ENCODE peak calls at places on chromosomes 6 and 20, in ten cellular contexts. X is neural crest cell; H is tibial nerve; I is esophagus squamous epithelium; F is CD4-positive, CD25-positive, alpha-beta regulatory T cell; M is RPMI7951; L is astrocyte; N is tibial artery; C is sigmoid colon; Y is naive thymus-derived CD8-positive, alpha-beta T cell. T is an unnamed sample.

GRCh38 chr6:7173843-7174503 is 66.2 kb downstream of the RREB1 start:
- DNase-seq in L (no peak), Y (no peak), H (no peak), N (no peak), F (no peak), C (no peak), M (peak; percentile 49), X (no peak), I (no peak), T (no peak)

GRCh38 chr20:6017880-6018279 is 36.0 kb downstream of the LRRN4 start:
- DNase-seq in H (no peak), I (no peak), M (no peak), F (no peak), N (no peak), L (no peak), X (no peak), C (no peak), Y (no peak), T (no peak)

GRCh38 chr20:37336369-37337207 is 9.4 kb upstream of the SRC start:
- DNase-seq in I (no peak), L (no peak), C (peak; percentile 78), F (peak; percentile 26), H (no peak), M (peak; percentile 64), N (no peak), X (no peak), Y (no peak), T (peak; percentile 64)

GRCh38 chr20:17473662-17474061 is 57.5 kb downstream of the BFSP1 start:
- DNase-seq in L (no peak), N (no peak), X (no peak), M (no peak), H (no peak), C (no peak), I (no peak), Y (no peak), F (no peak), T (no peak)

GRCh38 chr6:154891901-154892300 is 103.2 kb upstream of the TIAM2 start:
- DNase-seq in N (no peak), C (no peak), Y (no peak), F (no peak), H (no peak), M (no peak), I (no peak), L (no peak), X (no peak), T (no peak)

GRCh38 chr6:159168536-159169192 is 536 bp upstream of the FNDC1 start:
- DNase-seq in F (peak; percentile 23), X (peak; percentile 61), Y (no peak), N (peak; percentile 26), I (no peak), H (no peak), L (peak; percentile 36), M (peak; percentile 21), C (peak; percentile 85), T (no peak)

GRCh38 chr6:106997392-106998257 is 23.1 kb upstream of the CD24 start:
- DNase-seq in H (no peak), Y (peak; percentile 31), X (peak; percentile 73), M (peak; percentile 51), F (peak; percentile 74), I (no peak), L (peak; percentile 16), N (no peak), C (no peak), T (peak; percentile 21)

GRCh38 chr6:107560657-107561056 is 70.7 kb downstream of the SOBP start:
- DNase-seq in M (no peak), H (no peak), L (no peak), N (no peak), C (peak; percentile 68), I (no peak), F (no peak), X (no peak), Y (no peak), T (no peak)

GRCh38 chr6:51996296-51996947 is 91.0 kb downstream of the PKHD1 start:
- DNase-seq in F (no peak), H (no peak), N (no peak), I (no peak), M (no peak), L (no peak), Y (no peak), X (no peak), C (no peak), T (no peak)

GRCh38 chr20:62145688-62146018 is 2.1 kb downstream of the SS18L1 start:
- DNase-seq in M (no peak), H (no peak), N (no peak), I (no peak), L (no peak), Y (no peak), X (no peak), C (no peak), F (no peak), T (no peak)

GRCh38 chr20:1942486-1943266 is 47.5 kb downstream of the SIRPA start:
- DNase-seq in X (no peak), Y (no peak), I (no peak), H (no peak), N (no peak), C (peak; percentile 26), L (no peak), F (no peak), M (no peak), T (no peak)

GRCh38 chr6:109483744-109484075 is 691 bp upstream of the ZBTB24 start:
- DNase-seq in X (no peak), M (no peak), C (no peak), N (no peak), L (peak; percentile 15), Y (no peak), I (no peak), F (no peak), H (no peak), T (no peak)

GRCh38 chr6:96089173-96089572 is 73.4 kb downstream of the FUT9 start:
- DNase-seq in X (peak; percentile 3), F (no peak), I (no peak), Y (no peak), M (no peak), L (no peak), C (no peak), H (no peak), N (no peak), T (no peak)

GRCh38 chr6:28408076-28408802 is 8.7 kb upstream of the ZSCAN12 start:
- DNase-seq in I (no peak), C (no peak), F (peak; percentile 60), X (no peak), N (no peak), L (no peak), M (no peak), H (no peak), Y (no peak), T (no peak)

GRCh38 chr6:83192456-83192855 is 609 bp downstream of the PGM3 start:
- DNase-seq in N (no peak), X (no peak), H (no peak), Y (no peak), L (peak; percentile 8), C (no peak), F (no peak), M (no peak), I (no peak), T (no peak)

GRCh38 chr6:37483502-37483901 is 16.2 kb downstream of the CCDC167 start:
- DNase-seq in M (no peak), Y (no peak), C (no peak), L (no peak), X (no peak), F (no peak), H (no peak), N (no peak), I (no peak), T (no peak)

GRCh38 chr20:61886721-61887658 is 178.7 kb downstream of the TAF4 start:
- DNase-seq in X (peak; percentile 63), C (no peak), F (peak; percentile 24), Y (no peak), N (no peak), H (no peak), L (no peak), I (no peak), M (peak; percentile 37), T (no peak)

GRCh38 chr20:18638768-18639167 is 50.9 kb downstream of the DTD1 start:
- DNase-seq in Y (no peak), I (no peak), M (peak; percentile 27), H (no peak), C (peak; percentile 28), N (no peak), F (no peak), X (no peak), L (no peak), T (no peak)

GRCh38 chr6:85368631-85369030 is 81.3 kb upstream of the NT5E start:
- DNase-seq in X (no peak), L (peak; percentile 29), H (no peak), C (no peak), F (no peak), M (no peak), N (no peak), I (no peak), Y (no peak), T (no peak)